ENCODE peak calls at places on chromosomes 13 and 19, in seven cellular contexts. J is pancreas; M is Right ventricle myocardium superior; T is activated CD8-positive, alpha-beta memory T cell treated with anti-CD3 and anti-CD28 coated beads, Interleukin-2, amount 10 ng/mL, durations not matched to agents 7 days and 5 days; Z is CD4-positive, alpha-beta T cell; X is K562; K is gastroesophageal sphincter. G is an unnamed sample.

GRCh38 chr19:4063369-4064072 is 3.2 kb downstream of the ZBTB7A start:
- ATAC-seq in T (no peak), K (no peak), X (no peak), M (no peak), J (no peak), Z (no peak), G (no peak)

GRCh38 chr13:95445116-95445515 is 107.4 kb upstream of the CLDN10 start:
- ATAC-seq in K (no peak), X (no peak), M (no peak), Z (no peak), T (no peak), J (no peak), G (no peak)

GRCh38 chr19:8451885-8452284 is 7.1 kb downstream of the HNRNPM start:
- ATAC-seq in K (no peak), J (peak), T (no peak), M (no peak), Z (peak), X (no peak), G (peak)

GRCh38 chr19:23222998-23223652 is 27.1 kb downstream of the ZNF724 start:
- ATAC-seq in J (no peak), T (no peak), K (no peak), Z (no peak), X (no peak), M (no peak), G (no peak)

GRCh38 chr13:96850538-96850937 is 143.7 kb downstream of the OXGR1 start:
- ATAC-seq in Z (no peak), T (no peak), M (no peak), K (no peak), X (no peak), J (no peak), G (no peak)

GRCh38 chr19:33252971-33253370 is 27.3 kb upstream of the SLC7A10 start:
- ATAC-seq in J (peak), Z (no peak), T (no peak), X (no peak), M (no peak), K (no peak), G (no peak)

GRCh38 chr19:50629801-50630200 is 9.9 kb downstream of the SYT3 start:
- ATAC-seq in Z (no peak), T (no peak), J (no peak), K (no peak), X (no peak), M (no peak), G (no peak)

GRCh38 chr13:97341135-97341534 is 92.8 kb upstream of the RAP2A start:
- ATAC-seq in M (no peak), K (no peak), X (no peak), J (no peak), T (no peak), Z (no peak), G (no peak)

G was measured in SK-N-SH treated with all-trans-retinoic acid at 6 μM for 48 hours.